ENCODE peak calls at places on chromosomes 3 and 15, in seven cellular contexts. N is uterus, K is body of pancreas, W is adrenal gland, H is IMR-90, B is upper lobe of left lung, R is ovary. T is an unnamed sample.

GRCh38 chr3:123750659-123751420 is 133.3 kb downstream of the MYLK start:
- DNase-seq in R (no peak), B (no peak), H (peak; percentile 95), W (no peak), N (no peak), K (peak; percentile 40), T (no peak)

GRCh38 chr3:46971151-46971550 is 5.4 kb downstream of the CCDC12 start:
- DNase-seq in H (no peak), R (no peak), K (no peak), B (no peak), N (no peak), W (no peak), T (no peak)

GRCh38 chr3:78507196-78507984 is 1260.4 kb downstream of the ROBO1 start:
- DNase-seq in H (no peak), B (no peak), K (no peak), R (no peak), N (no peak), W (no peak), T (no peak)

GRCh38 chr3:39905788-39906187 is 96.4 kb downstream of the MYRIP start:
- DNase-seq in R (no peak), N (no peak), H (no peak), K (no peak), W (no peak), B (no peak), T (no peak)

GRCh38 chr3:2915826-2916225 is 194.3 kb downstream of the IL5RA start:
- DNase-seq in R (no peak), K (no peak), B (no peak), W (no peak), H (no peak), N (no peak), T (no peak)

GRCh38 chr15:63348392-63348791 is 33.3 kb downstream of the CA12 start:
- DNase-seq in N (peak; percentile 50), K (peak; percentile 80), W (peak; percentile 61), B (peak; percentile 78), R (peak; percentile 21), H (peak; percentile 63), T (peak; percentile 79)

GRCh38 chr15:100981086-100981485 is 61.9 kb downstream of the LRRK1 start:
- DNase-seq in B (no peak), H (no peak), K (no peak), R (no peak), N (no peak), W (no peak), T (no peak)

GRCh38 chr3:105866656-105867653 is 1.9 kb downstream of the CBLB start:
- DNase-seq in K (no peak), W (no peak), B (no peak), R (no peak), N (no peak), H (peak; percentile 40), T (no peak)

GRCh38 chr3:181330257-181330656 is 340.7 kb upstream of the DNAJC19 start:
- DNase-seq in N (no peak), W (no peak), H (no peak), K (no peak), B (no peak), R (no peak), T (no peak)

GRCh38 chr3:195692781-195693427 is 27.9 kb upstream of the MUC20 start:
- DNase-seq in B (no peak), H (peak; percentile 52), W (no peak), N (no peak), R (no peak), K (no peak), T (no peak)

GRCh38 chr15:25469377-25469776 is 30.6 kb upstream of the UBE3A start:
- DNase-seq in K (no peak), N (no peak), W (peak; percentile 42), R (no peak), B (no peak), H (no peak), T (no peak)

GRCh38 chr15:78957416-78958093 is 12.7 kb upstream of the CTSH start:
- DNase-seq in H (no peak), B (no peak), W (no peak), K (no peak), R (no peak), N (no peak), T (no peak)

GRCh38 chr3:71089271-71089670 is 494.3 kb downstream of the FOXP1 start:
- DNase-seq in R (no peak), K (no peak), B (no peak), H (peak; percentile 69), W (no peak), N (no peak), T (no peak)

GRCh38 chr15:52021128-52021671 is 2.2 kb downstream of the MAPK6 start:
- DNase-seq in R (peak; percentile 41), H (peak; percentile 97), B (no peak), W (peak; percentile 56), N (no peak), K (peak; percentile 87), T (no peak)

GRCh38 chr3:189845069-189845468 is 213.9 kb downstream of the TP63 start:
- DNase-seq in W (no peak), B (no peak), R (no peak), H (no peak), N (no peak), K (no peak), T (no peak)

GRCh38 chr3:187403768-187404270 is 35.6 kb downstream of the RTP4 start:
- DNase-seq in N (peak; percentile 15), W (no peak), H (peak; percentile 97), B (no peak), K (peak; percentile 21), R (no peak), T (peak; percentile 10)

GRCh38 chr3:64691051-64691450 is 3.3 kb upstream of the ADAMTS9 start:
- DNase-seq in B (no peak), N (no peak), H (peak; percentile 35), R (no peak), W (peak; percentile 43), K (peak; percentile 12), T (no peak)

GRCh38 chr3:62718515-62719320 is 156.5 kb downstream of the CADPS start:
- DNase-seq in W (no peak), K (no peak), H (no peak), R (no peak), N (no peak), B (no peak), T (no peak)

GRCh38 chr3:8638994-8639393 is 5.6 kb downstream of the SSUH2 start:
- DNase-seq in N (no peak), B (no peak), R (no peak), K (no peak), H (no peak), W (no peak), T (no peak)
- H3K27me3 ChIP-seq in N (no peaks in the 10 kb centered on the region), B (no peaks in the 10 kb centered on the region), R (no peaks in the 10 kb centered on the region), K (no peaks in the 10 kb centered on the region), H (peaks cover 31% of the 10 kb centered on the region), W (no peaks in the 10 kb centered on the region), T (no peaks in the 10 kb centered on the region)

GRCh38 chr3:33624756-33625155 is 93.3 kb downstream of the CLASP2 start:
- DNase-seq in H (no peak), K (no peak), W (no peak), R (no peak), N (no peak), B (no peak), T (no peak)

GRCh38 chr3:33634262-33634661 is 83.8 kb downstream of the CLASP2 start:
- DNase-seq in H (no peak), R (no peak), K (no peak), W (no peak), B (no peak), N (no peak), T (no peak)

GRCh38 chr3:33629219-33629618 is 88.8 kb downstream of the CLASP2 start:
- DNase-seq in K (no peak), W (no peak), B (no peak), R (no peak), N (no peak), H (peak; percentile 31), T (no peak)
- H3K36me3 ChIP-seq in K (no peaks in the 10 kb centered on the region), W (no peaks in the 10 kb centered on the region), B (no peaks in the 10 kb centered on the region), R (no peaks in the 10 kb centered on the region), N (no peaks in the 10 kb centered on the region), H (no peaks in the 10 kb centered on the region), T (no peaks in the 10 kb centered on the region)

GRCh38 chr15:67186226-67186649 is 68.2 kb downstream of the AAGAB start:
- DNase-seq in K (peak; percentile 58), H (no peak), R (peak; percentile 77), B (no peak), W (peak; percentile 48), N (peak; percentile 74), T (peak; percentile 72)

GRCh38 chr15:67185621-67186225 is 68.7 kb downstream of the AAGAB start:
- DNase-seq in W (no peak), N (no peak), H (no peak), K (no peak), R (no peak), B (no peak), T (peak; percentile 85)

GRCh38 chr15:67188551-67189218 is 65.8 kb downstream of the AAGAB start:
- DNase-seq in K (no peak), H (peak; percentile 90), B (no peak), R (peak; percentile 63), W (no peak), N (peak; percentile 81), T (no peak)

GRCh38 chr15:67186688-67187087 is 67.8 kb downstream of the AAGAB start:
- DNase-seq in N (peak; percentile 27), B (no peak), H (no peak), K (no peak), R (no peak), W (no peak), T (peak; percentile 39)

GRCh38 chr15:67187351-67187854 is 67.1 kb downstream of the AAGAB start:
- DNase-seq in N (no peak), K (no peak), R (no peak), W (no peak), H (no peak), B (no peak), T (no peak)
- TF ChIP-seq POLR2A in N (no peak), K (no peak), R (no peak), W (no peak), H (no peak), B (no peak), T (no peak)

GRCh38 chr3:42503957-42504333 is 1.5 kb downstream of the VIPR1 start:
- DNase-seq in N (no peak), K (no peak), H (no peak), B (no peak), W (peak; percentile 5), R (no peak), T (no peak)
- H3K27me3 ChIP-seq in N (peaks cover 12% of the 10 kb centered on the region), K (no peaks in the 10 kb centered on the region), H (peaks cover 61% of the 10 kb centered on the region), B (no peaks in the 10 kb centered on the region), W (peaks cover 13% of the 10 kb centered on the region), R (no peaks in the 10 kb centered on the region), T (no peaks in the 10 kb centered on the region)

DNA sequence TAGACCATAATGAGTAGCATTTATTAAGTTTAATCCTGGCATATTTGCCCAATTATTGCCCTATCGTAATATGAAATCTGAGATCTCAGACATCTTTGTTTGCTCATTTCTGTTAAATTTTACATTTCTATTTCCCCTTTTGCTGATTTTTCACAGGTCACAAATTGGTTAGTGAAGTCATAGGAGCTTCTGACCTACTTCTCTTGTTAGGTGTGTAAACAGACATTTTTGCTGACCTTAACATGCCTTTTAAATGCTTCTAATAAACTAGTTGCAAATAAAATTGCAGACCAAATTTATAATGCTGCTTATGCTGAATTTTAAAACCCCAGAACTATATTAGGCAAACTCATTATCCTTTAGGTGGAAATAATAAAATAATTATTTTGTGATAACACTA is 24.6 kb downstream of the OPA1 start:
- DNase-seq in H (no peak), N (no peak), K (no peak), B (no peak), R (no peak), W (no peak), T (no peak)
- H3K36me3 ChIP-seq in H (peaks cover 14% of the 10 kb centered on the region), N (no peaks in the 10 kb centered on the region), K (peaks cover 8% of the 10 kb centered on the region), B (peaks cover 27% of the 10 kb centered on the region), R (no peaks in the 10 kb centered on the region), W (no peaks in the 10 kb centered on the region), T (no peaks in the 10 kb centered on the region)